ENCODE peak calls at places on chromosome 10, in four cellular contexts. A is ascending aorta, E is left ventricle myocardium inferior, B is thoracic aorta. X is an unnamed sample.
A peak's percentile ranks its signal among the peaks of the same experiment; 100 is the strongest.

GRCh38 chr10:70592746-70593512 is 9.6 kb downstream of the PRF1 start:
- DNase-seq in A (peak; percentile 53), E (no peak), B (no peak), X (no peak)

GRCh38 chr10:49365275-49365674 is 30.6 kb downstream of the DRGX start:
- DNase-seq in A (no peak), E (no peak), B (no peak), X (no peak)

GRCh38 chr10:52758406-52758805 is 14.2 kb downstream of the MBL2 start:
- DNase-seq in A (no peak), E (no peak), B (no peak), X (no peak)

GRCh38 chr10:94225589-94225988 is 137.2 kb downstream of the NOC3L start:
- DNase-seq in A (no peak), E (no peak), B (no peak), X (no peak)

GRCh38 chr10:129344506-129344905 is 122.5 kb upstream of the MGMT start:
- DNase-seq in A (no peak), E (no peak), B (no peak), X (no peak)

GRCh38 chr10:13001041-13001886 is at the start of gene CCDC3:
- DNase-seq in A (peak; percentile 67), E (peak; percentile 28), B (no peak), X (no peak)

GRCh38 chr10:122316224-122316884 is 45.3 kb downstream of the BTBD16 start:
- DNase-seq in A (no peak), E (no peak), B (no peak), X (no peak)

GRCh38 chr10:3898821-3899220 is 113.8 kb upstream of the KLF6 start:
- DNase-seq in A (no peak), E (no peak), B (no peak), X (no peak)

GRCh38 chr10:68829952-68830351 is 2.6 kb downstream of the STOX1 start:
- DNase-seq in A (no peak), E (no peak), B (no peak), X (no peak)

GRCh38 chr10:68826764-68827591 is at the start of gene STOX1:
- DNase-seq in A (no peak), E (peak; percentile 47), B (no peak), X (peak; percentile 20)

GRCh38 chr10:68829494-68829893 is 2.2 kb downstream of the STOX1 start:
- DNase-seq in A (no peak), E (no peak), B (no peak), X (no peak)

GRCh38 chr10:68831961-68832455 is 4.7 kb downstream of the STOX1 start:
- DNase-seq in A (no peak), E (no peak), B (no peak), X (no peak)

DNA sequence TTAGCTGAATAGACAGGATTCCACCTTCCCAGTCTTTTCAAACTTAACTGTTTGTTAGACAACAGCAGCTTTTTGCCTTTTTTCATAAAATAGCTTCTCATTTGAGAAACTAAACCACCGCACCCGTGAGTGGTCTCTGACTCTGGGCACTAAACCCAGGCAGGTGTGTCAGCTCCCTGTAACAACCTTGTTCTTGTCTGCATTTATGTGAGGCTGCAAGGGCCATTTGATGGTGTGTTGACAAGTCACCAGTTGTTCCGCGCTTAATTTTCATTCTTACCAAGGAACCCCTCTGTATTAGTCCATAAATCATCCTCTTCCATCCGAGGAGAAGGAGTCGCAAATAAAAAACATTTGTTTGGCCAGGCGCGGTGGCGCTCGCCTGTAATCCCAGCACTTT is 1.5 kb downstream of the STOX1 start:
- DNase-seq in A (no peak), E (no peak), B (no peak), X (no peak)
- TF ChIP-seq CTCF in A (no peak), E (no peak), B (no peak), X (no peak)

GRCh38 chr10:101064415-101065030 is 2.7 kb downstream of the KAZALD1 start:
- DNase-seq in A (no peak), E (no peak), B (no peak), X (no peak)
- H3K4me3 ChIP-seq in A (no peak overlapping the region), E (no peak overlapping the region), B (no peak overlapping the region), X (no peak overlapping the region)

GRCh38 chr10:7035111-7035761 is 375.6 kb downstream of the SFMBT2 start:
- DNase-seq in A (no peak), E (no peak), B (no peak), X (no peak)
- H3K36me3 ChIP-seq in A (no peaks in the 10 kb centered on the region), E (no peaks in the 10 kb centered on the region), B (no peaks in the 10 kb centered on the region), X (no peaks in the 10 kb centered on the region)

DNA sequence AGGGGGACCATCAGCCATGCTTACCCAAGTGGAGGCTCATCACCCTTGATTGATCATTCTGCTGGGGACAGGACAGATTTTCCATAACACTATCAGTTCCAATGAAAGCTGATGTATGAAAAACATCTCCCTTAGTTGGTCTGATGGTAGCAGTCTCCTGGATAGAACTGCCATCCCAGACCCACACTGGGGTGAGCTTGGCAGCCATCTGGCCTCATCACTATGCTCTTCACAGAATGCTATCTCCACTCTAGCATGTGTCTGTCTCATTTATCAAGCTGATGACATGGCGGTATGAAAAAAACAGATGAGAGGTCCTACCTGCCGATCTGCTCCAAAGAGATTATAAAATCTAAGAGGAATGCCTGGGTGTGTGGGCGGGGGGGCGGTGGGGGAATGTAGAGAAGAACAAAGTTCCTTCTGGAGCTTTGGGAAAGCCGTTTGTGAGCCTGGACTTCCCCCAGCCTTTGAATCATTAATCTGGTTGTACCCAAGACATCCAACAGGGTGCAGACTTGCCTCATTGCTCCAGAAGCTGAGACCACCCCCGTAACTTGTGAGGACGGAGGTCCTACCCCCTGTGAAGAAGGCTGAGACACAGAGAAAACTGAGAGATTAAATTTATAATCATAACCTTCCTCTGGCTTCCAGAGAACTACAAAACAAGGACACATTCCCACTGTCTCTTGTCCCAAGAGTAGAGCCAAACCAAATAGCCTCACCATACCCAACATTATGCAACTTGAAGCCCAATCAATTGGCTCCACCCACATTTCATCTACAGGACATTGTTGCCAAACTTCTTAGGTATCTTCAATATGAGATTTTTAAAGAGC is 340.9 kb downstream of the KCNMA1 start:
- DNase-seq in A (no peak), E (no peak), B (no peak), X (no peak)
- TF ChIP-seq CTCF in A (no peak), E (no peak), B (no peak), X (no peak)

GRCh38 chr10:80718024-80718423 is 180.3 kb downstream of the SH2D4B start:
- DNase-seq in A (no peak), E (no peak), B (no peak), X (no peak)
- H3K4me3 ChIP-seq in A (no peak overlapping the region), E (no peak overlapping the region), B (no peak overlapping the region), X (no peak overlapping the region)

GRCh38 chr10:133396035-133396624 is 2.2 kb downstream of the MTG1 start:
- DNase-seq in A (no peak), E (no peak), B (no peak), X (no peak)

GRCh38 chr10:133399123-133399601 is 5.2 kb downstream of the MTG1 start:
- DNase-seq in A (no peak), E (no peak), B (no peak), X (no peak)

GRCh38 chr10:133394801-133395221 is 854 bp downstream of the MTG1 start:
- DNase-seq in A (no peak), E (no peak), B (no peak), X (no peak)

GRCh38 chr10:133400624-133401424 is 6.9 kb downstream of the MTG1 start:
- DNase-seq in A (no peak), E (no peak), B (no peak), X (no peak)

GRCh38 chr10:133397938-133398337 is 4.0 kb downstream of the MTG1 start:
- DNase-seq in A (no peak), E (no peak), B (no peak), X (no peak)
- H3K36me3 ChIP-seq in A (peaks cover 63% of the 10 kb centered on the region), E (peaks cover 72% of the 10 kb centered on the region), B (peaks cover 28% of the 10 kb centered on the region), X (no peaks in the 10 kb centered on the region)

GRCh38 chr10:90148121-90148855 is 446.9 kb downstream of the KIF20B start:
- DNase-seq in A (no peak), E (no peak), B (no peak), X (no peak)
- TF ChIP-seq CTCF in A (peak; percentile 41), E (peak; percentile 50), B (peak; percentile 30), X (peak; percentile 27)

DNA sequence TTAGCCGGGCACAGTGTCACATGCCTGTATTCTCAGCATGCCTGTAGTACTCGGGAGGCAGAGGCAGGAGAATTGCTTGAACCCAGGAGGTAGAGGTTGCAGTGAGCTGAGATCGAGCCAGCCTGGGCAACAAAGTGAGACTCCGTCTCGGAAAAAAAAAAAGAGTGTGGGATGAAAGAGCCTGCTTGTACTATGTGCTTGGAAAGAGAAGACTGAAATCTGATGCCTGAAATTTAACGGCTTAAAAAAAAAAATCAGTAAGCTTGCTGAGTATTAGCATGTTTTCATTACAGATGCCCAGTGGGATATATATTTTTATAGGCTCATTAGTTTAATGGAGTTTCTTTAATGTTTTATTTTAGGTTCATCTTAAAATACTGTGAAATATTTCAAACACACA is 4.2 kb downstream of the NT5C2 start:
- DNase-seq in A (no peak), E (no peak), B (no peak), X (no peak)
- H3K4me3 ChIP-seq in A (no peak overlapping the region), E (peak overlapping the region; percentile 15), B (peak overlapping the region; percentile 35), X (no peak overlapping the region)

GRCh38 chr10:68502846-68503245 is 24.5 kb downstream of the SLC25A16 start:
- DNase-seq in A (no peak), E (no peak), B (no peak), X (no peak)
- H3K36me3 ChIP-seq in A (peaks cover 47% of the 10 kb centered on the region), E (peaks cover 80% of the 10 kb centered on the region), B (peaks cover 22% of the 10 kb centered on the region), X (peaks cover 11% of the 10 kb centered on the region)